ENCODE peak calls at places on chromosomes 6 and 20, in ten cellular contexts. Q is hypothalamus; L is stimulated activated CD4-positive, alpha-beta T cell treated with anti-CD3 and anti-CD28 coated beads, TNF-alpha, amount 100 ng/mL, for 48 hours; R is HAP-1; A is HEK293T; G is breast epithelium; B is RWPE2; X is amniotic stem cell; Z is hepatocyte; K is skeletal muscle cell. H is an unnamed sample.

GRCh38 chr20:61804896-61805295 is 260.8 kb downstream of the TAF4 start:
- DNase-seq in K (no peak), L (no peak), Q (no peak), R (no peak), B (peak), X (no peak), G (no peak), Z (no peak), A (no peak), H (peak)

GRCh38 chr6:69907981-69908498 is 41.7 kb downstream of the COL19A1 start:
- DNase-seq in B (no peak), Q (no peak), L (no peak), X (peak), A (no peak), Z (no peak), R (peak), K (peak), G (no peak), H (peak)

GRCh38 chr20:33653218-33653899 is 8.8 kb upstream of the C20orf144 start:
- DNase-seq in Q (peak), G (no peak), A (peak), L (no peak), R (peak), B (peak), X (peak), Z (peak), K (no peak), H (peak)

GRCh38 chr6:5619249-5619648 is 357.9 kb downstream of the FARS2 start:
- DNase-seq in Q (no peak), X (no peak), B (no peak), G (no peak), A (no peak), Z (no peak), L (peak), R (no peak), K (no peak), H (no peak)

GRCh38 chr20:52532674-52533073 is 341.1 kb upstream of the ZFP64 start:
- DNase-seq in B (no peak), K (no peak), G (no peak), X (no peak), L (no peak), Z (no peak), Q (no peak), R (no peak), A (no peak), H (no peak)

GRCh38 chr20:25081065-25081729 is 744 bp downstream of the VSX1 start:
- DNase-seq in A (no peak), L (no peak), B (peak), G (no peak), K (no peak), Q (no peak), Z (peak), R (no peak), X (no peak), H (no peak)

GRCh38 chr20:53883098-53883762 is 187.2 kb downstream of the BCAS1 start:
- DNase-seq in A (no peak), G (no peak), B (no peak), R (peak), K (no peak), X (no peak), L (no peak), Z (no peak), Q (no peak), H (peak)

GRCh38 chr20:43761396-43762340 is 34.9 kb upstream of the GTSF1L start:
- DNase-seq in G (no peak), Q (no peak), R (no peak), A (no peak), Z (no peak), K (no peak), X (no peak), L (no peak), B (no peak), H (no peak)

GRCh38 chr6:105879902-105880547 is 206.1 kb upstream of the PRDM1 start:
- DNase-seq in B (no peak), X (no peak), A (no peak), G (no peak), L (no peak), K (no peak), Z (no peak), R (no peak), Q (no peak), H (no peak)

GRCh38 chr6:118881440-118882313 is 12.3 kb upstream of the ASF1A start:
- DNase-seq in B (no peak), K (no peak), R (no peak), X (no peak), Z (no peak), A (no peak), Q (no peak), L (no peak), G (no peak), H (no peak)

GRCh38 chr6:77019081-77019480 is 444.2 kb downstream of the HTR1B start:
- DNase-seq in A (no peak), K (no peak), L (no peak), X (no peak), Z (no peak), G (no peak), Q (no peak), R (no peak), B (no peak), H (peak)

GRCh38 chr6:125612400-125612846 is 137.0 kb upstream of the HEY2 start:
- DNase-seq in Q (no peak), G (no peak), K (no peak), Z (no peak), B (no peak), A (no peak), R (no peak), X (no peak), L (no peak), H (no peak)

GRCh38 chr6:16721977-16722376 is 39.3 kb downstream of the ATXN1 start:
- DNase-seq in A (peak), Q (no peak), B (no peak), X (no peak), G (no peak), Z (no peak), L (no peak), K (no peak), R (no peak), H (no peak)

GRCh38 chr6:43076093-43076927 is at the start of gene PTK7:
- DNase-seq in Q (peak), L (no peak), X (peak), Z (peak), K (no peak), G (peak), R (peak), A (peak), B (no peak), H (peak)